ENCODE peak calls at places on chromosome 15, in four cellular contexts. Y is GM12878, X is sigmoid colon, K is esophagus muscularis mucosa. L is an unnamed sample.

GRCh38 chr15:53453253-53454105 is 306.0 kb downstream of the WDR72 start:
- DNase-seq in Y (no peak), X (no peak), K (no peak), L (no peak)

GRCh38 chr15:57516327-57517026 is 75.2 kb upstream of the MYZAP start:
- DNase-seq in K (no peak), Y (no peak), X (no peak), L (no peak)

GRCh38 chr15:73897441-73898261 is 24.3 kb downstream of the TBC1D21 start:
- DNase-seq in K (no peak), Y (no peak), X (no peak), L (peak; percentile 82)

GRCh38 chr15:91126080-91126479 is 26.0 kb downstream of the SV2B start:
- DNase-seq in K (no peak), Y (no peak), X (no peak), L (no peak)

GRCh38 chr15:43134157-43134637 is 811 bp downstream of the TMEM62 start:
- DNase-seq in Y (no peak), X (no peak), K (no peak), L (no peak)

GRCh38 chr15:65054333-65055200 is 9.4 kb downstream of the SLC51B start:
- DNase-seq in Y (no peak), X (peak; percentile 91), K (no peak), L (peak; percentile 89)

GRCh38 chr15:36161781-36162212 is 417.6 kb upstream of the CDIN1 start:
- DNase-seq in Y (no peak), K (no peak), X (peak; percentile 65), L (no peak)

GRCh38 chr15:31483924-31484368 is 157.3 kb downstream of the KLF13 start:
- DNase-seq in K (no peak), X (no peak), Y (no peak), L (peak; percentile 35)

GRCh38 chr15:23670970-23671369 is 16.1 kb downstream of the NDN start:
- DNase-seq in X (no peak), Y (no peak), K (no peak), L (no peak)

GRCh38 chr15:88652456-88653199 is 13.8 kb downstream of the ISG20 start:
- DNase-seq in X (peak; percentile 46), Y (no peak), K (peak; percentile 21), L (no peak)

GRCh38 chr15:85693277-85693676 is 101.4 kb downstream of the KLHL25 start:
- DNase-seq in K (no peak), X (no peak), Y (no peak), L (no peak)

GRCh38 chr15:67072442-67072841 is 7.0 kb downstream of the SMAD3 start:
- DNase-seq in K (no peak), Y (no peak), X (no peak), L (no peak)
- TF ChIP-seq POLR2AphosphoS5 in K (no peak), Y (peak; percentile 47), X (no peak), L (peak; percentile 47)

GRCh38 chr15:80940331-80940730 is 49.3 kb downstream of the MESD start:
- DNase-seq in X (no peak), K (no peak), Y (no peak), L (no peak)

GRCh38 chr15:80937718-80938117 is 51.9 kb downstream of the MESD start:
- DNase-seq in Y (no peak), X (no peak), K (no peak), L (no peak)

GRCh38 chr15:80934761-80935221 is 54.8 kb downstream of the MESD start:
- DNase-seq in K (no peak), Y (no peak), X (no peak), L (no peak)

GRCh38 chr15:80932989-80933388 is 56.6 kb downstream of the MESD start:
- DNase-seq in X (peak; percentile 93), Y (no peak), K (no peak), L (no peak)

GRCh38 chr15:80936288-80937078 is 53.1 kb downstream of the MESD start:
- DNase-seq in K (no peak), X (peak; percentile 79), Y (no peak), L (no peak)
- TF ChIP-seq POLR2A in K (no peak), X (no peak), Y (no peak), L (no peak)

DNA sequence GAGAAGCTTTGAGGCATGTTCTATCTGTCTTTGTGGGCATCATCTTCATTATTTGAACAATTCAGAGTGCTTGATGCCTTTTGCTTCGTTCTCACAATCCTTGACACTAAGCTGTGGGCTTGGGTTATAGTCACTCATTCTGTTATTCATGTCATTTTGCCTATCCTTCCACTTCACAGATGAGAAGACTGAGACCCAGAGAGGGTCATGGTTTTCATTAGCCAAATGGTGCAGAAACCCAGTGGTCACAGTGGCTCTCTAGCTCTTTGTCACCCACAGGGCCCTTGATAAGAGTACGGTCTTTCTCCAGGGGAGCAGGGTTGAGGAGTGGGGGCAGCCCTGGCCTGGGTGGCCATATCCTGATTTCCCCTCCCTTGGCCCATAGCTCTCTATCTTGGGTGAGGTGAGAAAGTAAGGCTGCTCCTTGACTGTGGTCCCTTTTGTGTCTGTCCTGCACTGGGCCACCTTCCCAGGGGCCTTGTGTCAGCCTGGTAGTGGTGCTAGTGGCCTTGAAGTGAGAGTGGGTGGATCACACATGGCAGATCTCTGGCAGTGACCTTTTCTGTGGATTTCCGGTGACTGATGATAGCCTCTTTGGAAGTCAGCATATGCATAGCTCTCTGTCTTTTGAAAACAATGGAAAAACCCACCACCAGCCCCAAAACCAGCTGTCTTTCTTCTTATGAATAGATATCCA is 130.1 kb downstream of the IGF1R start:
- DNase-seq in Y (no peak), X (no peak), K (peak; percentile 57), L (no peak)
- TF ChIP-seq POLR2AphosphoS5 in Y (no peak), X (no peak), K (no peak), L (no peak)

GRCh38 chr15:40470423-40471104 is at the start of gene CHST14:
- DNase-seq in K (no peak), Y (no peak), X (peak; percentile 75), L (peak; percentile 90)
- TF ChIP-seq POLR2A in K (no peak), Y (peak; percentile 55), X (no peak), L (no peak)

GRCh38 chr15:71572452-71573053 is 237.8 kb upstream of the NR2E3 start:
- DNase-seq in Y (no peak), K (peak; percentile 42), X (no peak), L (no peak)
- TF ChIP-seq POLR2AphosphoS5 in Y (no peak), K (no peak), X (no peak), L (no peak)